ENCODE peak calls at places on chromosomes 3 and 15, in seven cellular contexts. D, A, M, Z, P, Q and X are unnamed samples. For H3K79me1 and H3K4me1, the result is how much of the 10 kb centered on the place peaks cover.

GRCh38 chr3:124780356-124780755 is 50.1 kb downstream of the UMPS start:
- DNase-seq in D (no peak), A (no peak), M (peak), Z (peak), P (no peak), Q (peak), X (peak)

GRCh38 chr15:67101981-67102929 is 36.9 kb downstream of the SMAD3 start:
- DNase-seq in D (no peak), A (no peak), M (peak), Z (peak), P (no peak), Q (no peak), X (no peak)

GRCh38 chr15:87954783-87955182 is 301.8 kb downstream of the NTRK3 start:
- DNase-seq in D (no peak), A (no peak), M (no peak), Z (no peak), P (no peak), Q (no peak), X (no peak)

GRCh38 chr15:70480196-70480856 is 283.0 kb downstream of the UACA start:
- DNase-seq in D (no peak), A (no peak), M (no peak), Z (no peak), P (no peak), Q (no peak), X (no peak)

GRCh38 chr15:62505761-62506160 is 340.7 kb upstream of the C2CD4B start:
- DNase-seq in D (no peak), A (no peak), M (no peak), Z (no peak), P (no peak), Q (no peak), X (no peak)

GRCh38 chr15:69853572-69853971 is 244.1 kb downstream of the TLE3 start:
- DNase-seq in D (no peak), A (no peak), M (peak), Z (peak), P (peak), Q (peak), X (peak)

GRCh38 chr3:64627471-64628321 is 60.1 kb downstream of the ADAMTS9 start:
- DNase-seq in D (no peak), A (no peak), M (peak), Z (peak), P (no peak), Q (no peak), X (peak)

GRCh38 chr15:33226559-33227181 is 32.2 kb upstream of the FMN1 start:
- DNase-seq in D (no peak), A (no peak), M (no peak), Z (peak), P (peak), Q (peak), X (peak)

GRCh38 chr3:46717447-46718231 is at the start of gene PRSS50:
- DNase-seq in D (peak), A (no peak), M (no peak), Z (no peak), P (peak), Q (no peak), X (peak)

GRCh38 chr3:184568918-184569829 is 7.6 kb downstream of the EPHB3 start:
- DNase-seq in D (peak), A (no peak), M (peak), Z (peak), P (no peak), Q (no peak), X (peak)

GRCh38 chr15:68415501-68416157 is 16.3 kb downstream of the ITGA11 start:
- DNase-seq in D (peak), A (no peak), M (no peak), Z (no peak), P (peak), Q (no peak), X (no peak)

GRCh38 chr15:75206803-75207617 is 5.3 kb downstream of the C15orf39 start:
- DNase-seq in D (no peak), A (no peak), M (no peak), Z (no peak), P (no peak), Q (no peak), X (no peak)

GRCh38 chr3:141815667-141816066 is 52.5 kb downstream of the GRK7 start:
- DNase-seq in D (no peak), A (no peak), M (no peak), Z (no peak), P (no peak), Q (no peak), X (no peak)

GRCh38 chr3:5891721-5892120 is 704.2 kb downstream of the EDEM1 start:
- DNase-seq in D (no peak), A (no peak), M (no peak), Z (no peak), P (no peak), Q (peak), X (peak)

GRCh38 chr3:126356373-126357298 is 572 bp downstream of the KLF15 start:
- DNase-seq in D (no peak), A (peak), M (no peak), Z (no peak), P (no peak), Q (no peak), X (no peak)

GRCh38 chr3:44000586-44000985 is 241.1 kb upstream of the TOPAZ1 start:
- DNase-seq in D (no peak), A (no peak), M (no peak), Z (no peak), P (no peak), Q (no peak), X (no peak)

GRCh38 chr3:159560214-159561004 is 428.2 kb upstream of the IL12A start:
- DNase-seq in D (no peak), A (peak), M (no peak), Z (no peak), P (peak), Q (no peak), X (peak)

GRCh38 chr15:79370716-79371115 is 59.8 kb downstream of the TMED3 start:
- DNase-seq in D (no peak), A (no peak), M (peak), Z (peak), P (no peak), Q (no peak), X (peak)

GRCh38 chr15:38189651-38190280 is 62.9 kb upstream of the SPRED1 start:
- DNase-seq in D (no peak), A (no peak), M (no peak), Z (no peak), P (no peak), Q (peak), X (peak)

GRCh38 chr15:78129098-78130011 is 1.9 kb downstream of the CIB2 start:
- DNase-seq in D (no peak), A (no peak), M (no peak), Z (no peak), P (no peak), Q (no peak), X (no peak)

GRCh38 chr3:56096941-56097340 is 371.3 kb downstream of the ERC2 start:
- DNase-seq in D (no peak), A (no peak), M (no peak), Z (no peak), P (no peak), Q (no peak), X (no peak)

GRCh38 chr3:133503409-133503808 is 70.1 kb upstream of the CDV3 start:
- DNase-seq in D (no peak), A (no peak), M (no peak), Z (no peak), P (no peak), Q (no peak), X (no peak)

GRCh38 chr3:30793755-30794154 is 100.7 kb downstream of the GADL1 start:
- DNase-seq in D (no peak), A (no peak), M (no peak), Z (no peak), P (no peak), Q (no peak), X (no peak)

GRCh38 chr3:115980709-115981108 is 357.4 kb downstream of the GAP43 start:
- DNase-seq in D (no peak), A (no peak), M (no peak), Z (no peak), P (no peak), Q (no peak), X (no peak)

GRCh38 chr3:5267253-5267652 is 79.7 kb downstream of the EDEM1 start:
- DNase-seq in D (no peak), A (no peak), M (no peak), Z (no peak), P (no peak), Q (no peak), X (no peak)

GRCh38 chr3:11803977-11804903 is 42.4 kb downstream of the TAMM41 start:
- DNase-seq in D (no peak), A (peak), M (peak), Z (peak), P (peak), Q (peak), X (peak)

GRCh38 chr3:11509175-11510000 is 134.3 kb downstream of the VGLL4 start:
- DNase-seq in D (peak), A (no peak), M (peak), Z (peak), P (no peak), Q (no peak), X (peak)

GRCh38 chr3:107993771-107994170 is 97.1 kb downstream of the CD47 start:
- DNase-seq in D (no peak), A (no peak), M (peak), Z (no peak), P (no peak), Q (no peak), X (no peak)

GRCh38 chr3:124860599-124860998 is 26.6 kb downstream of the ITGB5 start:
- DNase-seq in D (no peak), A (no peak), M (peak), Z (peak), P (no peak), Q (no peak), X (peak)

GRCh38 chr15:52546031-52546751 is 17.5 kb upstream of the MYO5A start:
- DNase-seq in D (no peak), A (no peak), M (no peak), Z (no peak), P (peak), Q (no peak), X (peak)

GRCh38 chr15:62782100-62782791 is 260.3 kb upstream of the TPM1 start:
- DNase-seq in D (peak), A (peak), M (peak), Z (peak), P (peak), Q (peak), X (peak)

GRCh38 chr3:122299872-122300460 is 25.1 kb upstream of the CSTA start:
- DNase-seq in D (peak), A (no peak), M (peak), Z (peak), P (no peak), Q (no peak), X (peak)

GRCh38 chr3:134373942-134374790 is at the start of gene AMOTL2:
- DNase-seq in D (peak), A (peak), M (peak), Z (peak), P (peak), Q (peak), X (peak)

GRCh38 chr3:99696497-99696896 is 58.1 kb downstream of the COL8A1 start:
- DNase-seq in D (no peak), A (no peak), M (no peak), Z (no peak), P (no peak), Q (no peak), X (no peak)

GRCh38 chr15:29475096-29475495 is 205.5 kb upstream of the NSMCE3 start:
- DNase-seq in D (no peak), A (no peak), M (no peak), Z (no peak), P (no peak), Q (no peak), X (no peak)

GRCh38 chr3:114307841-114308228 is 14.0 kb downstream of the TIGIT start:
- DNase-seq in D (no peak), A (no peak), M (no peak), Z (no peak), P (no peak), Q (no peak), X (no peak)

GRCh38 chr3:198030726-198031125 is 70.7 kb downstream of the LMLN start:
- DNase-seq in D (no peak), A (no peak), M (no peak), Z (no peak), P (no peak), Q (no peak), X (peak)

GRCh38 chr15:62392411-62392810 is 227.3 kb upstream of the C2CD4B start:
- DNase-seq in D (no peak), A (peak), M (peak), Z (peak), P (peak), Q (no peak), X (peak)

GRCh38 chr3:120795017-120795648 is 52.6 kb downstream of the GTF2E1 start:
- DNase-seq in D (peak), A (peak), M (peak), Z (peak), P (peak), Q (peak), X (peak)

GRCh38 chr15:57559875-57560274 is 31.8 kb upstream of the MYZAP start:
- DNase-seq in D (peak), A (peak), M (no peak), Z (peak), P (peak), Q (peak), X (peak)

GRCh38 chr3:123606527-123606926 is 21.7 kb upstream of the HACD2 start:
- DNase-seq in D (no peak), A (no peak), M (no peak), Z (no peak), P (no peak), Q (no peak), X (no peak)
- H2AK5ac ChIP-seq in D (no peak), A (no peak), M (no peak), Z (no peak), P (no peak), Q (no peak), X (no peak)

GRCh38 chr3:71570453-71571038 is 13.0 kb downstream of the FOXP1 start:
- DNase-seq in D (no peak), A (no peak), M (no peak), Z (no peak), P (no peak), Q (no peak), X (no peak)

GRCh38 chr3:71565976-71566375 is 17.6 kb downstream of the FOXP1 start:
- DNase-seq in D (no peak), A (no peak), M (no peak), Z (no peak), P (no peak), Q (no peak), X (no peak)

GRCh38 chr3:71566776-71567175 is 16.8 kb downstream of the FOXP1 start:
- DNase-seq in D (no peak), A (no peak), M (no peak), Z (no peak), P (no peak), Q (no peak), X (no peak)

GRCh38 chr3:71565326-71565725 is 18.2 kb downstream of the FOXP1 start:
- DNase-seq in D (no peak), A (no peak), M (no peak), Z (no peak), P (no peak), Q (no peak), X (no peak)

DNA sequence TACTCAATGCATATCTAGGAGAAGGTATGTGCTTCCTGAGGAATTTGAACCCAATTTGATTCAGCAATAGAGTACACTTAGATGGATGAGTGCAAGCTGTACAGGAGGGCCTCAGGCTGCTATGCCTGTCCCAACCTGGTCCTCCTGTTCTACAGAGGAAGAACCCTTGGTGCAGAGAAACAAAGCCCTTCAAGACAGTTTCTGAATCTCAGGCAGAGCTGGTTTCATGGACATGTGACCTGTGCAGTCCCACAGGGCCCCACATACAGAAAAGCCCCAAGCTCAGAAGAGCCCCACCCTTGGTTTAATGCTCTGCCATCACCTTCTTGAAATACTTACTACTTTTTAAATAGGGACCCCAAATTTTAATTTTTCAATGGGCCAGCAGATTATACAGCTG is 15.3 kb downstream of the FOXP1 start:
- DNase-seq in D (no peak), A (no peak), M (no peak), Z (no peak), P (no peak), Q (no peak), X (no peak)
- H3K79me1 ChIP-seq in D (under half), A (under half), M (under half), Z (under half), P (under half), Q (under half), X (under half)

DNA sequence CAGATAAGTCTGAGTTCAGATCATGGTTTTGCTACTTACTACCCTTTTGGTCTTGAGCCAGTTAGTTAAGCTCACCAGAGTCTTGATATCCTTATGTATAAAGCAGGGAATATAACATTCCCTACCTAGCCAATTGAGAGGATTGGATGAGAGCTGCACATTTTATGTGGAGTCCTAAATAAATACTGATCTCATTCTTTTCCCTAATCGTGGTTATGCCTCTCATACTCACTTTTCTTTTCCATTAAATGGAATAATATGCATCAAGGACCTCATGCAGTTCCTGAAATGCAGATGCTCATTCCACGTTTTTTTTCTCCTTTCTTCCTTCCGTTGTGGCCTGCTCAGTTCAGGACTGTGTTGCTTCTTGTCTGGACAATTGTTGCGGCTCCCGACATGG is 90.1 kb downstream of the NFKBIZ start:
- DNase-seq in D (no peak), A (no peak), M (no peak), Z (no peak), P (no peak), Q (no peak), X (no peak)
- H3K4me1 ChIP-seq in D (under half), A (under half), M (under half), Z (under half), P (under half), Q (under half), X (under half)

GRCh38 chr3:58198804-58199203 is 12.0 kb downstream of the DNASE1L3 start:
- DNase-seq in D (no peak), A (no peak), M (no peak), Z (no peak), P (no peak), Q (no peak), X (no peak)

GRCh38 chr3:58198362-58198761 is 12.4 kb downstream of the DNASE1L3 start:
- DNase-seq in D (no peak), A (no peak), M (peak), Z (no peak), P (no peak), Q (no peak), X (no peak)

GRCh38 chr3:58200846-58201355 is 9.9 kb downstream of the DNASE1L3 start:
- DNase-seq in D (no peak), A (no peak), M (no peak), Z (peak), P (no peak), Q (no peak), X (no peak)

GRCh38 chr3:58200121-58200709 is 10.6 kb downstream of the DNASE1L3 start:
- DNase-seq in D (no peak), A (no peak), M (no peak), Z (no peak), P (no peak), Q (no peak), X (no peak)

GRCh38 chr3:58197588-58197987 is 13.2 kb downstream of the DNASE1L3 start:
- DNase-seq in D (no peak), A (no peak), M (no peak), Z (no peak), P (no peak), Q (no peak), X (no peak)
- H2AK5ac ChIP-seq in D (no peak), A (no peak), M (no peak), Z (no peak), P (no peak), Q (no peak), X (no peak)

GRCh38 chr3:189500798-189501495 is 130.2 kb upstream of the TP63 start:
- DNase-seq in D (no peak), A (no peak), M (no peak), Z (no peak), P (no peak), Q (no peak), X (no peak)

GRCh38 chr3:189498995-189499704 is 132.0 kb upstream of the TP63 start:
- DNase-seq in D (no peak), A (no peak), M (no peak), Z (no peak), P (no peak), Q (no peak), X (no peak)

GRCh38 chr3:189502676-189503257 is 128.4 kb upstream of the TP63 start:
- DNase-seq in D (no peak), A (no peak), M (no peak), Z (no peak), P (no peak), Q (no peak), X (no peak)

GRCh38 chr3:189502256-189502655 is 128.9 kb upstream of the TP63 start:
- DNase-seq in D (no peak), A (no peak), M (no peak), Z (no peak), P (no peak), Q (no peak), X (no peak)

DNA sequence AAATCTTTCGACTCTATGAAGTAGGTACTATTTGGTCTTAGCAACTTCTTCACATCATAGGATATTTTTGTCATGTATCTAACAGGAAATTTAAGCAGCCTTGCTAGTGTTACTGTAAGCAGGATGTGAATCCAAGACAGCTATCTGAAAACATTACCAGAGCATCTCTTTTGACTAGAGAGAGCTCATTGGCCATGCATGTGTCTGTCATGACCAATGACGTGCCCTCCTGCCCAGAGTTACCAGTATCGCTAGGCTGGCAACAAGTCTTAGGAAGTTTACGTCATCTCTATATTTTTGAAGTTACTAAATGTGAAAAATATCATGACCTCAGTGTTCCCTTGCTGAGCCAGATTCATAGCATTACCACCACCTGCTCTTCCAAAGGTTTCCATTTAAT is 130.9 kb upstream of the TP63 start:
- DNase-seq in D (no peak), A (no peak), M (no peak), Z (no peak), P (no peak), Q (no peak), X (no peak)
- H3K79me1 ChIP-seq in D (under half), A (under half), M (under half), Z (under half), P (under half), Q (under half), X (under half)

DNA sequence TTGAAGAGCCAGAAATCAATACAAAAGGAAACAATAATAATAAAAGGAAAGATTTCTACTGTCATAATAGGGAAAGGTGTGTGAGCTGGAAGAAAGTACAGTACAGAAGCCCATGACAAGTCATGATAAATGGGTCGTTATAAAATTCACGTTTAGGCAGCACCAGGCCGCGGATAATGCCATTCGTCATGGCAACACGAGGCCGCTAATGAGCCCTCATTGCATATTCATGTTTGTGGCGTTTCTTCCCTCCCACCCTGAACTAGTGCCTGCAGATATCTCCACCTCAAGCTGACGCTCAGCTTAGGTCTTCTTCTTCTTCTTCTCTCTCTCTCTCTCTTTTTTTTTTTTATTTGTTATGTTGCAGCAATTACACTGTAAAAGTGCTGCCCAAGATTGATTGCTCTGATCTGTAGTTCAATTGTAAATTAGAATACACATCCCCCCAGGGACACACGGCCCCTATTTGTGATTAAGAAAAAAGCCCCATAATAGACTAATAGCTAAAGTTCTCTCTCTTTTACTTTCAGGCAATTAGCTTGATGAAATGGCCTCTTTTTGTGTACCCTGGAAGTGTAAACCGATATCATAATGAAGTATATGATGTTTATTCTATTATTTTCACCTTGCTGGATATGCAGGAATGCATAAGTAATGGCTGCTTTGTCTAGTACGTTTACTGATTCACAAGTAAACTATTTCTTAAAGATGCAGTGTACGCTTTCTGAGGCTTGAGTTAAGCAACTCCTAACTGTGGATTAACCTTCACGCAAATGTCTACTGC is 61.9 kb upstream of the NR2F2 start:
- DNase-seq in D (no peak), A (no peak), M (peak), Z (peak), P (no peak), Q (no peak), X (peak)
- H3K4me1 ChIP-seq in D (under half), A (under half), M (under half), Z (under half), P (under half), Q (under half), X (under half)